ENCODE peak calls at places on chromosomes 12 and 14, in seven cellular contexts. One of them, this sample, is unnamed.
A peak's percentile ranks its signal among the peaks of the same experiment; 100 is the strongest.

GRCh38 chr12:26434299-26434915 is 239.0 kb downstream of the SSPN start:
- DNase-seq in neural progenitor cell: peak; percentile 71
- DNase-seq in GM23338: peak; percentile 79
- DNase-seq in GM12878: no peak
- DNase-seq in astrocyte: peak; percentile 26
- DNase-seq in dorsolateral prefrontal cortex: peak; percentile 11
- DNase-seq in fibroblast of the aortic adventitia: peak; percentile 73
- DNase-seq in this sample: peak; percentile 43

GRCh38 chr14:104036250-104036649 is 49.2 kb upstream of the ASPG start:
- DNase-seq in GM23338: no peak
- DNase-seq in neural progenitor cell: no peak
- DNase-seq in astrocyte: no peak
- DNase-seq in GM12878: no peak
- DNase-seq in fibroblast of the aortic adventitia: no peak
- DNase-seq in dorsolateral prefrontal cortex: no peak
- DNase-seq in this sample: no peak

GRCh38 chr14:47442206-47442605 is 233.2 kb downstream of the MDGA2 start:
- DNase-seq in dorsolateral prefrontal cortex: no peak
- DNase-seq in GM12878: no peak
- DNase-seq in astrocyte: peak; percentile 65
- DNase-seq in fibroblast of the aortic adventitia: no peak
- DNase-seq in neural progenitor cell: peak; percentile 58
- DNase-seq in GM23338: peak; percentile 78
- DNase-seq in this sample: no peak

GRCh38 chr12:43226151-43226550 is 325.9 kb downstream of the ADAMTS20 start:
- DNase-seq in dorsolateral prefrontal cortex: no peak
- DNase-seq in GM12878: no peak
- DNase-seq in GM23338: no peak
- DNase-seq in astrocyte: no peak
- DNase-seq in fibroblast of the aortic adventitia: no peak
- DNase-seq in neural progenitor cell: no peak
- DNase-seq in this sample: no peak

GRCh38 chr12:105281694-105282049 is 45.7 kb upstream of the APPL2 start:
- DNase-seq in GM23338: peak; percentile 35
- DNase-seq in fibroblast of the aortic adventitia: no peak
- DNase-seq in GM12878: no peak
- DNase-seq in astrocyte: no peak
- DNase-seq in neural progenitor cell: no peak
- DNase-seq in dorsolateral prefrontal cortex: no peak
- DNase-seq in this sample: no peak

GRCh38 chr12:77847060-77847541 is 16.4 kb downstream of the NAV3 start:
- DNase-seq in fibroblast of the aortic adventitia: peak; percentile 86
- DNase-seq in dorsolateral prefrontal cortex: no peak
- DNase-seq in astrocyte: peak; percentile 47
- DNase-seq in GM23338: no peak
- DNase-seq in GM12878: peak; percentile 75
- DNase-seq in neural progenitor cell: no peak
- DNase-seq in this sample: peak; percentile 67

GRCh38 chr12:107329569-107330324 is 236.4 kb upstream of the CRY1 start:
- DNase-seq in neural progenitor cell: no peak
- DNase-seq in astrocyte: no peak
- DNase-seq in fibroblast of the aortic adventitia: peak; percentile 63
- DNase-seq in GM23338: no peak
- DNase-seq in GM12878: no peak
- DNase-seq in dorsolateral prefrontal cortex: no peak
- DNase-seq in this sample: no peak

GRCh38 chr12:2288471-2288870 is 235.7 kb downstream of the CACNA1C start:
- DNase-seq in GM12878: no peak
- DNase-seq in fibroblast of the aortic adventitia: no peak
- DNase-seq in dorsolateral prefrontal cortex: no peak
- DNase-seq in astrocyte: no peak
- DNase-seq in GM23338: no peak
- DNase-seq in neural progenitor cell: no peak
- DNase-seq in this sample: no peak

GRCh38 chr12:89156862-89157262 is 195.4 kb downstream of the DUSP6 start:
- DNase-seq in fibroblast of the aortic adventitia: peak; percentile 59
- DNase-seq in astrocyte: peak; percentile 76
- DNase-seq in GM23338: no peak
- DNase-seq in neural progenitor cell: no peak
- DNase-seq in GM12878: no peak
- DNase-seq in dorsolateral prefrontal cortex: no peak
- DNase-seq in this sample: peak; percentile 79

GRCh38 chr12:120939523-120939922 is 35.4 kb upstream of the SPPL3 start:
- DNase-seq in GM12878: no peak
- DNase-seq in dorsolateral prefrontal cortex: no peak
- DNase-seq in neural progenitor cell: no peak
- DNase-seq in GM23338: no peak
- DNase-seq in astrocyte: no peak
- DNase-seq in fibroblast of the aortic adventitia: no peak
- DNase-seq in this sample: no peak

GRCh38 chr12:105721051-105721825 is 390.7 kb downstream of the C12orf75 start:
- DNase-seq in GM23338: no peak
- DNase-seq in fibroblast of the aortic adventitia: no peak
- DNase-seq in neural progenitor cell: peak; percentile 59
- DNase-seq in GM12878: peak; percentile 38
- DNase-seq in dorsolateral prefrontal cortex: no peak
- DNase-seq in astrocyte: peak; percentile 87
- DNase-seq in this sample: no peak

GRCh38 chr14:64196668-64197411 is 97.3 kb downstream of the ESR2 start:
- DNase-seq in GM23338: peak; percentile 77
- DNase-seq in astrocyte: peak; percentile 58
- DNase-seq in dorsolateral prefrontal cortex: peak; percentile 89
- DNase-seq in fibroblast of the aortic adventitia: peak; percentile 41
- DNase-seq in GM12878: no peak
- DNase-seq in neural progenitor cell: peak; percentile 75
- DNase-seq in this sample: peak; percentile 67

GRCh38 chr12:132282950-132283771 is 46.2 kb downstream of the GALNT9 start:
- DNase-seq in fibroblast of the aortic adventitia: no peak
- DNase-seq in GM12878: no peak
- DNase-seq in dorsolateral prefrontal cortex: no peak
- DNase-seq in neural progenitor cell: no peak
- DNase-seq in GM23338: peak; percentile 51
- DNase-seq in astrocyte: no peak
- DNase-seq in this sample: no peak

GRCh38 chr12:4189721-4190120 is 83.8 kb upstream of the CCND2 start:
- DNase-seq in neural progenitor cell: no peak
- DNase-seq in GM12878: no peak
- DNase-seq in fibroblast of the aortic adventitia: no peak
- DNase-seq in dorsolateral prefrontal cortex: no peak
- DNase-seq in GM23338: no peak
- DNase-seq in astrocyte: no peak
- DNase-seq in this sample: no peak

GRCh38 chr14:103597623-103598372 is 31.2 kb upstream of the KLC1 start:
- DNase-seq in neural progenitor cell: no peak
- DNase-seq in fibroblast of the aortic adventitia: peak; percentile 81
- DNase-seq in dorsolateral prefrontal cortex: peak; percentile 5
- DNase-seq in GM12878: no peak
- DNase-seq in astrocyte: peak; percentile 89
- DNase-seq in GM23338: no peak
- DNase-seq in this sample: peak; percentile 92

GRCh38 chr14:93857500-93857899 is 69.2 kb upstream of the PRIMA1 start:
- DNase-seq in fibroblast of the aortic adventitia: no peak
- DNase-seq in GM23338: peak; percentile 52
- DNase-seq in neural progenitor cell: peak; percentile 47
- DNase-seq in astrocyte: no peak
- DNase-seq in GM12878: no peak
- DNase-seq in dorsolateral prefrontal cortex: peak; percentile 54
- DNase-seq in this sample: no peak

GRCh38 chr12:80777587-80777986 is 60.9 kb downstream of the MYF5 start:
- DNase-seq in astrocyte: peak; percentile 25
- DNase-seq in neural progenitor cell: no peak
- DNase-seq in GM12878: no peak
- DNase-seq in fibroblast of the aortic adventitia: peak; percentile 59
- DNase-seq in dorsolateral prefrontal cortex: no peak
- DNase-seq in GM23338: no peak
- DNase-seq in this sample: no peak

GRCh38 chr12:96401061-96401871 is 1.0 kb upstream of the CDK17 start:
- DNase-seq in GM12878: peak; percentile 72
- DNase-seq in GM23338: peak; percentile 53
- DNase-seq in dorsolateral prefrontal cortex: no peak
- DNase-seq in neural progenitor cell: peak; percentile 4
- DNase-seq in astrocyte: peak; percentile 77
- DNase-seq in fibroblast of the aortic adventitia: peak; percentile 89
- DNase-seq in this sample: peak; percentile 83

GRCh38 chr12:46964496-46965098 is 114.8 kb upstream of the PCED1B start:
- DNase-seq in dorsolateral prefrontal cortex: no peak
- DNase-seq in neural progenitor cell: peak; percentile 91
- DNase-seq in GM23338: peak; percentile 87
- DNase-seq in fibroblast of the aortic adventitia: peak; percentile 80
- DNase-seq in GM12878: no peak
- DNase-seq in astrocyte: peak; percentile 84
- DNase-seq in this sample: peak; percentile 45

GRCh38 chr12:116455540-116456306 is 103.5 kb upstream of the MAP1LC3B2 start:
- DNase-seq in fibroblast of the aortic adventitia: peak; percentile 98
- DNase-seq in astrocyte: peak; percentile 88
- DNase-seq in GM12878: no peak
- DNase-seq in dorsolateral prefrontal cortex: no peak
- DNase-seq in GM23338: peak; percentile 42
- DNase-seq in neural progenitor cell: peak; percentile 54
- DNase-seq in this sample: peak; percentile 86

GRCh38 chr12:109744991-109745942 is 31.6 kb downstream of the FAM222A start:
- DNase-seq in astrocyte: no peak
- DNase-seq in fibroblast of the aortic adventitia: no peak
- DNase-seq in neural progenitor cell: no peak
- DNase-seq in GM23338: no peak
- DNase-seq in GM12878: no peak
- DNase-seq in dorsolateral prefrontal cortex: no peak
- DNase-seq in this sample: no peak

GRCh38 chr14:58305730-58306129 is 7.4 kb downstream of the ARID4A start:
- DNase-seq in dorsolateral prefrontal cortex: no peak
- DNase-seq in GM12878: no peak
- DNase-seq in astrocyte: no peak
- DNase-seq in fibroblast of the aortic adventitia: no peak
- DNase-seq in neural progenitor cell: no peak
- DNase-seq in GM23338: no peak
- DNase-seq in this sample: no peak

GRCh38 chr12:46403732-46404097 is 31.1 kb upstream of the SLC38A2 start:
- DNase-seq in astrocyte: no peak
- DNase-seq in GM23338: no peak
- DNase-seq in GM12878: no peak
- DNase-seq in neural progenitor cell: no peak
- DNase-seq in fibroblast of the aortic adventitia: no peak
- DNase-seq in dorsolateral prefrontal cortex: no peak
- DNase-seq in this sample: no peak

GRCh38 chr12:31929140-31929526 is 30.1 kb upstream of the RESF1 start:
- DNase-seq in neural progenitor cell: no peak
- DNase-seq in GM23338: no peak
- DNase-seq in dorsolateral prefrontal cortex: no peak
- DNase-seq in GM12878: no peak
- DNase-seq in astrocyte: no peak
- DNase-seq in fibroblast of the aortic adventitia: no peak
- DNase-seq in this sample: no peak

GRCh38 chr12:68559246-68559645 is 51.5 kb upstream of the RAP1B start:
- DNase-seq in GM23338: no peak
- DNase-seq in dorsolateral prefrontal cortex: no peak
- DNase-seq in fibroblast of the aortic adventitia: peak; percentile 18
- DNase-seq in GM12878: no peak
- DNase-seq in astrocyte: peak; percentile 29
- DNase-seq in neural progenitor cell: no peak
- DNase-seq in this sample: peak; percentile 5

GRCh38 chr12:62716866-62717477 is 218.0 kb downstream of the PPM1H start:
- DNase-seq in neural progenitor cell: no peak
- DNase-seq in astrocyte: no peak
- DNase-seq in fibroblast of the aortic adventitia: no peak
- DNase-seq in GM23338: no peak
- DNase-seq in dorsolateral prefrontal cortex: no peak
- DNase-seq in GM12878: no peak
- DNase-seq in this sample: no peak

GRCh38 chr14:95523818-95524448 is 7.5 kb upstream of the SYNE3 start:
- DNase-seq in fibroblast of the aortic adventitia: peak; percentile 87
- DNase-seq in dorsolateral prefrontal cortex: no peak
- DNase-seq in astrocyte: no peak
- DNase-seq in GM23338: peak; percentile 33
- DNase-seq in GM12878: no peak
- DNase-seq in neural progenitor cell: no peak
- DNase-seq in this sample: no peak
- H3K4me3 ChIP-seq in fibroblast of the aortic adventitia: no peak overlapping the region
- H3K4me3 ChIP-seq in dorsolateral prefrontal cortex: no peak overlapping the region
- H3K4me3 ChIP-seq in astrocyte: peak overlapping the region; percentile 8
- H3K4me3 ChIP-seq in GM23338: no peak overlapping the region
- H3K4me3 ChIP-seq in GM12878: no peak overlapping the region
- H3K4me3 ChIP-seq in neural progenitor cell: no peak overlapping the region
- H3K4me3 ChIP-seq in this sample: no peak overlapping the region

GRCh38 chr14:44505588-44505987 is 1.5 kb downstream of the FSCB start:
- DNase-seq in GM23338: peak; percentile 8
- DNase-seq in fibroblast of the aortic adventitia: no peak
- DNase-seq in GM12878: no peak
- DNase-seq in dorsolateral prefrontal cortex: no peak
- DNase-seq in neural progenitor cell: no peak
- DNase-seq in astrocyte: no peak
- DNase-seq in this sample: no peak
- TF ChIP-seq CTCF in GM23338: peak; percentile 52
- TF ChIP-seq CTCF in fibroblast of the aortic adventitia: no peak
- TF ChIP-seq CTCF in GM12878: no peak
- TF ChIP-seq CTCF in dorsolateral prefrontal cortex: no peak
- TF ChIP-seq CTCF in neural progenitor cell: peak; percentile 22
- TF ChIP-seq CTCF in astrocyte: no peak
- TF ChIP-seq CTCF in this sample: no peak

GRCh38 chr12:101642115-101643067 is 47.6 kb downstream of the MYBPC1 start:
- DNase-seq in neural progenitor cell: peak; percentile 69
- DNase-seq in GM12878: no peak
- DNase-seq in astrocyte: no peak
- DNase-seq in fibroblast of the aortic adventitia: no peak
- DNase-seq in dorsolateral prefrontal cortex: no peak
- DNase-seq in GM23338: peak; percentile 94
- DNase-seq in this sample: peak; percentile 1
- H3K4me3 ChIP-seq in neural progenitor cell: peak overlapping the region; percentile 34
- H3K4me3 ChIP-seq in GM12878: no peak overlapping the region
- H3K4me3 ChIP-seq in astrocyte: peak overlapping the region; percentile 44
- H3K4me3 ChIP-seq in fibroblast of the aortic adventitia: no peak overlapping the region
- H3K4me3 ChIP-seq in dorsolateral prefrontal cortex: peak overlapping the region; percentile 39
- H3K4me3 ChIP-seq in GM23338: peak overlapping the region; percentile 51
- H3K4me3 ChIP-seq in this sample: no peak overlapping the region

DNA sequence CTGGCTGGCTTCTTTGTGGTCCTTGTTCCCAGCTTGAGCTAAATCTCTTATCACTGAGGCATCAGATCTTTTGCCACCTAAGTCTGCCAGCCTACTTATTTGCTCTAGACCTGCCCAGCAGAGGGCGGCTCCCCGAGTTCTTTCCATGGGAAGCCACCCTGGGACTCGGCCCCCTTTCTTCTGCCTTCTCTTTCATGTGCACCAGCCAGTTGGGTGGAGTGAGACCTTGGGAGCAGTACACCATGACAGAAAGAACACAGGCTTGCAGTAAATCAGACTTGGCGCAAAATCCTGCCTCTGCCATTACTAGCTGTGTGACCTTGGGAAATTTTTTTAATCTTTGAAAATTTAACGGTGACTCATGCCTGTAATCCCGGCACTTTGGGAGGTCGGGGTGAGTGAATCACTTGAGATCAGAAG is 7.4 kb downstream of the SMAGP start:
- DNase-seq in GM12878: no peak
- DNase-seq in neural progenitor cell: peak; percentile 51
- DNase-seq in fibroblast of the aortic adventitia: peak; percentile 45
- DNase-seq in GM23338: peak; percentile 84
- DNase-seq in dorsolateral prefrontal cortex: no peak
- DNase-seq in astrocyte: peak; percentile 33
- DNase-seq in this sample: peak; percentile 56
- TF ChIP-seq CTCF in GM12878: peak; percentile 32
- TF ChIP-seq CTCF in neural progenitor cell: peak; percentile 44
- TF ChIP-seq CTCF in fibroblast of the aortic adventitia: no peak
- TF ChIP-seq CTCF in GM23338: peak; percentile 66
- TF ChIP-seq CTCF in dorsolateral prefrontal cortex: no peak
- TF ChIP-seq CTCF in astrocyte: peak; percentile 33
- TF ChIP-seq CTCF in this sample: peak; percentile 21